ENCODE peak calls at places on chromosomes 16 and 17, in nine cellular contexts. N, U, J, H, F, O, G, D and K are unnamed samples.

GRCh38 chr16:78163772-78164391 is 64.4 kb downstream of the WWOX start:
- DNase-seq in J (no peak), D (no peak), O (no peak), H (no peak), U (no peak), F (no peak), G (no peak), N (no peak), K (no peak)

GRCh38 chr16:54051821-54052220 is 234.8 kb downstream of the IRX3 start:
- DNase-seq in U (no peak), N (no peak), H (no peak), F (no peak), D (no peak), J (no peak), O (no peak), G (no peak), K (no peak)

GRCh38 chr17:49910094-49910857 is 58.7 kb upstream of the DLX4 start:
- DNase-seq in H (peak), J (no peak), O (peak), D (no peak), N (peak), F (peak), U (no peak), G (no peak), K (no peak)

GRCh38 chr17:40190197-40191021 is 13.1 kb downstream of the RAPGEFL1 start:
- DNase-seq in D (peak), U (no peak), H (peak), N (no peak), F (no peak), G (peak), O (peak), J (no peak), K (no peak)

GRCh38 chr16:23679274-23679985 is 741 bp downstream of the PLK1 start:
- DNase-seq in J (no peak), D (peak), G (peak), H (peak), U (no peak), N (no peak), O (peak), F (no peak), K (peak)

GRCh38 chr16:4801051-4801961 is 1.1 kb downstream of the ROGDI start:
- DNase-seq in J (no peak), O (peak), G (no peak), N (no peak), F (no peak), D (no peak), H (no peak), U (no peak), K (peak)

GRCh38 chr16:2767891-2768290 is 9.2 kb downstream of the ELOB start:
- DNase-seq in O (no peak), U (peak), N (no peak), F (no peak), H (no peak), D (no peak), J (no peak), G (no peak), K (no peak)

GRCh38 chr16:89037261-89038152 is 56.1 kb upstream of the ACSF3 start:
- DNase-seq in N (no peak), G (peak), O (peak), H (no peak), F (no peak), J (no peak), U (peak), D (peak), K (no peak)

GRCh38 chr17:37787055-37787720 is 42.3 kb upstream of the HNF1B start:
- DNase-seq in D (no peak), H (no peak), O (no peak), U (peak), G (no peak), J (no peak), N (peak), F (peak), K (peak)

GRCh38 chr16:72677662-72678447 is 370.1 kb downstream of the ZFHX3 start:
- DNase-seq in U (no peak), H (no peak), N (no peak), D (no peak), G (no peak), J (no peak), O (no peak), F (no peak), K (peak)

GRCh38 chr17:13953871-13954270 is 115.4 kb upstream of the COX10 start:
- DNase-seq in N (no peak), O (no peak), G (no peak), U (no peak), D (no peak), F (no peak), H (no peak), J (no peak), K (no peak)

GRCh38 chr16:2470234-2470601 is 879 bp upstream of the NTN3 start:
- DNase-seq in F (no peak), G (no peak), H (no peak), O (no peak), U (no peak), N (no peak), D (no peak), J (no peak), K (no peak)

GRCh38 chr16:62909597-62909996 is 873.4 kb upstream of the CDH8 start:
- DNase-seq in N (no peak), J (no peak), F (no peak), G (no peak), U (no peak), O (no peak), H (no peak), D (no peak), K (no peak)

GRCh38 chr17:21215935-21216334 is 2.0 kb upstream of the TMEM11 start:
- DNase-seq in O (no peak), J (no peak), H (no peak), N (no peak), G (no peak), D (no peak), U (no peak), F (no peak), K (no peak)

GRCh38 chr17:82242977-82243647 is 14.3 kb downstream of the SLC16A3 start:
- DNase-seq in F (peak), G (no peak), N (peak), U (peak), J (peak), D (no peak), H (peak), O (no peak), K (peak)

GRCh38 chr16:11801481-11802021 is 4.5 kb upstream of the ZC3H7A start:
- DNase-seq in G (no peak), H (no peak), O (no peak), J (no peak), F (no peak), D (no peak), N (no peak), U (no peak), K (no peak)

GRCh38 chr17:61758430-61758829 is 104.9 kb downstream of the BRIP1 start:
- DNase-seq in O (peak), G (no peak), J (no peak), D (no peak), H (no peak), U (no peak), F (no peak), N (no peak), K (no peak)

GRCh38 chr16:74667215-74667765 is 613 bp upstream of the RFWD3 start:
- DNase-seq in J (no peak), F (no peak), U (no peak), N (peak), G (peak), O (peak), H (peak), D (no peak), K (peak)

GRCh38 chr16:1202274-1202673 is 22.8 kb downstream of the TPSG1 start:
- DNase-seq in D (no peak), N (no peak), O (no peak), H (no peak), J (no peak), G (no peak), U (no peak), F (no peak), K (no peak)

GRCh38 chr16:49346459-49346858 is 27.1 kb upstream of the C16orf78 start:
- DNase-seq in F (no peak), H (no peak), O (no peak), D (no peak), N (no peak), U (no peak), J (no peak), G (no peak), K (no peak)

GRCh38 chr16:56841233-56841632 is 23.8 kb upstream of the SLC12A3 start:
- DNase-seq in N (no peak), D (no peak), U (no peak), F (no peak), J (no peak), G (no peak), O (no peak), H (peak), K (no peak)

GRCh38 chr17:2237521-2237921 is 66.1 kb downstream of the SMG6 start:
- DNase-seq in F (peak), H (no peak), N (no peak), D (no peak), G (no peak), J (no peak), U (peak), O (no peak), K (no peak)

DNA sequence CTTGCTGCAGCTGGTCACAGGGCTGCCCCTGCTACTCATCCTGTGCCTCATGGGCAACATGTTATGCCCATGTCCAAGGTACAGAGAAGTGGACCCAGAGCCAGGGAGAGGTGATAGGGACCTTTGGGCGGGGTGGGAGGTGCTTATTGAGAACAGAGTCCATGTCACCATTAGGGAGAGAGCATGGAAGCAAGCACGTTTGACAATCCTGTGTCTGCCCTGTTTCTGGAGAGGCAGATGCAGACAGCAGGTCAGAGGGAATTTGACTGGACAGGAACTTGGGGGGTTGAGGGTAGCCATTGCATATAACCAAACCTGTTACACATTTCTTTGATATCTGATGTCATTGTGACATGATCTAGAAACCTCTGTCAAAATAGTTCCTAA is 14.3 kb upstream of the ARL4D start:
- DNase-seq in G (no peak), U (no peak), O (no peak), J (no peak), N (no peak), D (no peak), F (no peak), H (no peak), K (peak)
- H3K27ac ChIP-seq in G (no peak), U (no peak), O (no peak), J (no peak), N (no peak), D (no peak), F (peak), H (no peak), K (no peak)

GRCh38 chr17:41777579-41778188 is 8.8 kb downstream of the JUP start:
- DNase-seq in H (peak), F (peak), N (peak), D (no peak), O (no peak), J (peak), G (no peak), U (peak), K (peak)
- H3K27ac ChIP-seq in H (peak), F (peak), N (peak), D (no peak), O (peak), J (peak), G (no peak), U (peak), K (peak)

GRCh38 chr17:80277751-80278671 is 17.4 kb downstream of the RNF213 start:
- DNase-seq in U (peak), J (no peak), O (no peak), F (no peak), H (peak), N (no peak), G (no peak), D (no peak), K (no peak)

GRCh38 chr17:80272366-80272765 is 11.7 kb downstream of the RNF213 start:
- DNase-seq in O (no peak), G (no peak), J (no peak), N (no peak), D (no peak), F (no peak), U (no peak), H (no peak), K (no peak)

GRCh38 chr17:80270836-80271235 is 10.2 kb downstream of the RNF213 start:
- DNase-seq in F (peak), G (peak), J (no peak), O (peak), N (no peak), U (peak), H (peak), D (peak), K (no peak)

GRCh38 chr17:80274317-80274716 is 13.7 kb downstream of the RNF213 start:
- DNase-seq in H (peak), U (no peak), O (peak), G (no peak), D (no peak), J (no peak), F (no peak), N (no peak), K (no peak)

GRCh38 chr17:80274871-80275449 is 14.3 kb downstream of the RNF213 start:
- DNase-seq in U (no peak), O (no peak), N (no peak), F (no peak), D (no peak), H (no peak), J (no peak), G (no peak), K (no peak)
- H3K27ac ChIP-seq in U (no peak), O (no peak), N (no peak), F (no peak), D (no peak), H (no peak), J (no peak), G (no peak), K (no peak)

DNA sequence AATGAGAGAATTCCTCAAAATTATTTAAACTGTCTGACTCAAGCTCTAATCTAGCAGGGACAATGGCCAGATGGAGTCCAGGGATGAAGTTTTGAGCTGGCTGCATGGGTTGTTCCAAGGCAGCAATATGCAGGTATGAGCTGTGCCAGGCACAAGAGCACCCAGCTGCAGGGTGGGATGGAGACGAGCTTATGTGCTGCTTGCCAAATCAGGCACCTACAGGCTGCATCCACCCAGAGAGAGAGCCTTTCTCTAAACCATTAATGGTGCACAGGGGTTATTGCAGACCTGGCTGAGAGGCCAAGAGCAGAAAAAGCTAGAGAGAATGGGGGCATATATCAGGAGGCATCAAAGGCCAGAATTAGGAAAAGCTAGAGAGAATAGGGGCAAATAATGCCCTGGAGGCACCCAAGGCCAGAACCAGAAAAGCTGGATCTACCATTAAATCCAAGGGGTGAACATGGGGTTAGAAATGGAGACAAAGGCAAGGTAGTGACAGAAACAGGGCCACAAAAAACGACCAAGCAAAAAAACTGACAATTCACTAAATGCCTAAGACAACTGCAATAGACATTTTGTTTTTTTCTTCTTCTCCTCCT is 11.0 kb downstream of the KRT33A start:
- DNase-seq in J (no peak), F (no peak), U (no peak), G (no peak), D (no peak), N (no peak), H (no peak), O (no peak), K (no peak)
- H3K27ac ChIP-seq in J (no peak), F (no peak), U (no peak), G (no peak), D (no peak), N (no peak), H (no peak), O (no peak), K (no peak)